ENCODE peak calls at places on chromosomes 4 and X, in ten cellular contexts. J is Karpas-422; X is right lobe of liver; C is lower lobe of right lung; V is tibial nerve; F is cardiac muscle cell; G is CD8-positive, alpha-beta memory T cell; T is ovary; Q is esophagus squamous epithelium; A is CD8-positive, alpha-beta T cell. E is an unnamed sample. For H3K4me1, the result is how much of the 10 kb centered on the place peaks cover.

GRCh38 chr4:88734403-88734949 is 36.8 kb upstream of the NAP1L5 start:
- DNase-seq in J (no peak), X (no peak), C (no peak), V (no peak), F (no peak), G (no peak), T (no peak), Q (no peak), A (no peak), E (peak)

GRCh38 chr4:19803406-19803805 is 448.3 kb upstream of the SLIT2 start:
- DNase-seq in J (no peak), X (no peak), C (no peak), V (no peak), F (no peak), G (no peak), T (no peak), Q (no peak), A (no peak), E (no peak)

GRCh38 chrX:46184749-46185148 is 360.5 kb downstream of the ZNF674 start:
- DNase-seq in J (no peak), X (no peak), C (no peak), V (no peak), F (no peak), G (no peak), T (no peak), Q (no peak), A (no peak), E (no peak)

GRCh38 chrX:73401591-73402266 is 45.1 kb upstream of the CDX4 start:
- DNase-seq in J (peak), X (no peak), C (no peak), V (no peak), F (peak), G (no peak), T (no peak), Q (no peak), A (no peak), E (peak)

GRCh38 chrX:151984328-151984727 is 9.9 kb upstream of the GABRE start:
- DNase-seq in J (no peak), X (no peak), C (no peak), V (no peak), F (no peak), G (no peak), T (no peak), Q (no peak), A (no peak), E (no peak)

GRCh38 chr4:118801895-118802575 is 33.9 kb downstream of the SEC24D start:
- DNase-seq in J (no peak), X (no peak), C (no peak), V (no peak), F (no peak), G (no peak), T (no peak), Q (no peak), A (no peak), E (no peak)

GRCh38 chr4:148574502-148574901 is 132.3 kb upstream of the NR3C2 start:
- DNase-seq in J (no peak), X (no peak), C (no peak), V (no peak), F (no peak), G (no peak), T (no peak), Q (no peak), A (no peak), E (no peak)

GRCh38 chrX:439236-439635 is 52.5 kb upstream of the PPP2R3B start:
- DNase-seq in J (no peak), X (no peak), C (peak), V (no peak), F (no peak), G (no peak), T (no peak), Q (no peak), A (no peak), E (no peak)

GRCh38 chr4:112058433-112058832 is 86.8 kb upstream of the FAM241A start:
- DNase-seq in J (no peak), X (no peak), C (no peak), V (no peak), F (no peak), G (no peak), T (no peak), Q (no peak), A (no peak), E (no peak)

GRCh38 chr4:65665951-65666523 is 4.3 kb downstream of the EPHA5 start:
- DNase-seq in J (no peak), X (no peak), C (no peak), V (no peak), F (no peak), G (no peak), T (no peak), Q (no peak), A (no peak), E (no peak)

GRCh38 chr4:164572877-164573279 is 181.1 kb upstream of the SMIM31 start:
- DNase-seq in J (no peak), X (no peak), C (no peak), V (no peak), F (no peak), G (no peak), T (no peak), Q (no peak), A (no peak), E (no peak)

GRCh38 chrX:22629105-22629725 is 356.5 kb downstream of the CBLL2 start:
- DNase-seq in J (no peak), X (no peak), C (no peak), V (no peak), F (no peak), G (no peak), T (no peak), Q (no peak), A (no peak), E (peak)

GRCh38 chrX:39409246-39409917 is 608.1 kb downstream of the MID1IP1 start:
- DNase-seq in J (no peak), X (no peak), C (no peak), V (no peak), F (no peak), G (no peak), T (no peak), Q (no peak), A (no peak), E (no peak)

GRCh38 chrX:68121371-68121770 is 311.9 kb downstream of the OPHN1 start:
- DNase-seq in J (no peak), X (no peak), C (no peak), V (no peak), F (no peak), G (no peak), T (no peak), Q (no peak), A (no peak), E (no peak)

GRCh38 chr4:52407545-52407944 is 251.6 kb downstream of the USP46 start:
- DNase-seq in J (peak), X (no peak), C (no peak), V (no peak), F (no peak), G (no peak), T (no peak), Q (no peak), A (no peak), E (no peak)

GRCh38 chr4:138898282-138898681 is 117.3 kb upstream of the NOCT start:
- DNase-seq in J (no peak), X (no peak), C (no peak), V (no peak), F (no peak), G (no peak), T (no peak), Q (no peak), A (no peak), E (no peak)

GRCh38 chrX:111875881-111876280 is at the start of gene TRPC5OS:
- DNase-seq in J (no peak), X (no peak), C (no peak), V (no peak), F (no peak), G (no peak), T (no peak), Q (no peak), A (no peak), E (no peak)

GRCh38 chrX:153871451-153871850 is 14.5 kb downstream of the L1CAM start:
- DNase-seq in J (no peak), X (no peak), C (no peak), V (no peak), F (no peak), G (no peak), T (no peak), Q (no peak), A (no peak), E (no peak)

GRCh38 chrX:118188977-118189376 is 72.4 kb upstream of the KLHL13 start:
- DNase-seq in J (no peak), X (no peak), C (no peak), V (no peak), F (peak), G (no peak), T (no peak), Q (no peak), A (no peak), E (peak)

GRCh38 chrX:150504399-150505186 is 63.8 kb upstream of the MTM1 start:
- DNase-seq in J (no peak), X (no peak), C (no peak), V (no peak), F (no peak), G (no peak), T (no peak), Q (no peak), A (no peak), E (no peak)

GRCh38 chr4:16722386-16722785 is 176.1 kb downstream of the LDB2 start:
- DNase-seq in J (no peak), X (no peak), C (no peak), V (no peak), F (no peak), G (no peak), T (no peak), Q (no peak), A (no peak), E (no peak)

GRCh38 chr4:22942920-22943559 is 250.3 kb downstream of the GBA3 start:
- DNase-seq in J (no peak), X (no peak), C (no peak), V (no peak), F (no peak), G (no peak), T (no peak), Q (no peak), A (no peak), E (no peak)

GRCh38 chrX:39750798-39751197 is 347.0 kb downstream of the BCOR start:
- DNase-seq in J (no peak), X (no peak), C (no peak), V (no peak), F (no peak), G (no peak), T (no peak), Q (no peak), A (no peak), E (no peak)

GRCh38 chrX:21885568-21885967 is 29.8 kb downstream of the YY2 start:
- DNase-seq in J (no peak), X (no peak), C (no peak), V (no peak), F (peak), G (no peak), T (no peak), Q (no peak), A (no peak), E (no peak)

GRCh38 chrX:100829730-100830129 is 9.5 kb downstream of the CSTF2 start:
- DNase-seq in J (no peak), X (no peak), C (no peak), V (no peak), F (no peak), G (no peak), T (no peak), Q (no peak), A (no peak), E (no peak)

GRCh38 chrX:22969416-22969815 is 30.3 kb upstream of the DDX53 start:
- DNase-seq in J (no peak), X (no peak), C (no peak), V (no peak), F (no peak), G (no peak), T (no peak), Q (no peak), A (no peak), E (no peak)

GRCh38 chrX:34859191-34859590 is 83.4 kb upstream of the FAM47B start:
- DNase-seq in J (no peak), X (no peak), C (no peak), V (no peak), F (peak), G (no peak), T (no peak), Q (no peak), A (no peak), E (no peak)

GRCh38 chr4:172809319-172809718 is 359.3 kb upstream of the GALNT7 start:
- DNase-seq in J (no peak), X (no peak), C (no peak), V (no peak), F (peak), G (no peak), T (no peak), Q (no peak), A (no peak), E (no peak)

GRCh38 chrX:135982860-135983259 is 2.4 kb upstream of the SLC9A6 start:
- DNase-seq in J (no peak), X (no peak), C (no peak), V (no peak), F (no peak), G (no peak), T (no peak), Q (no peak), A (no peak), E (no peak)

GRCh38 chr4:27397886-27398285 is 537.2 kb downstream of the STIM2 start:
- DNase-seq in J (no peak), X (no peak), C (no peak), V (no peak), F (no peak), G (no peak), T (no peak), Q (no peak), A (no peak), E (no peak)

GRCh38 chrX:132710756-132711155 is 221.9 kb upstream of the MBNL3 start:
- DNase-seq in J (no peak), X (no peak), C (no peak), V (no peak), F (no peak), G (no peak), T (no peak), Q (no peak), A (no peak), E (no peak)

GRCh38 chrX:39866229-39866628 is 231.5 kb downstream of the BCOR start:
- DNase-seq in J (no peak), X (no peak), C (no peak), V (no peak), F (no peak), G (no peak), T (no peak), Q (no peak), A (no peak), E (no peak)

GRCh38 chrX:65750674-65751469 is 83.4 kb downstream of the MSN start:
- DNase-seq in J (no peak), X (no peak), C (no peak), V (no peak), F (no peak), G (peak), T (no peak), Q (no peak), A (peak), E (no peak)

GRCh38 chrX:106247162-106247561 is 79.1 kb downstream of the PWWP3B start:
- DNase-seq in J (no peak), X (no peak), C (no peak), V (no peak), F (no peak), G (no peak), T (no peak), Q (no peak), A (no peak), E (no peak)

GRCh38 chr4:76588268-76588667 is 153.2 kb downstream of the SHROOM3 start:
- DNase-seq in J (no peak), X (no peak), C (no peak), V (no peak), F (no peak), G (no peak), T (no peak), Q (no peak), A (no peak), E (no peak)

GRCh38 chrX:125503769-125504168 is 184.1 kb downstream of the TEX13C start:
- DNase-seq in J (peak), X (no peak), C (no peak), V (no peak), F (no peak), G (no peak), T (no peak), Q (no peak), A (no peak), E (no peak)

GRCh38 chrX:71603618-71604017 is 14.7 kb downstream of the CXCR3 start:
- DNase-seq in J (no peak), X (no peak), C (no peak), V (no peak), F (no peak), G (no peak), T (no peak), Q (no peak), A (no peak), E (no peak)

DNA sequence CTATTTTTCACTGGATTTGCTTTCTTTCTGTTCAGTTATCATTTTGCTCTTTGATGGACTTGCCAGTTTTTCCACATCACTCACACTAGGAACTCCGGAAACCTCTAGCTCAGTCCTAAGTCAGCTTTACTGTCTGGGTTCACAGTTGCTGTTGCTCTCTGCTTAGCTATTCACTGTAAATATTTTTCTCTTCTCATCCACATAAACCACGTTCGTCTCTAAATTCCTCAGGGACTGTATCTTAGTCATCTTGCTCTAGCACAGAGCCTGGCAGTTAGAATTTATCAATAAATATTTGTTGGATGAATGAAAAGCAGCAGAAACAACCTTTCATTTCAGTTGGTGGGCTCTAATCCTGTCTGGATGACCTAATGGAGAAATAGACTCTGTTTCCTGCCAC is 119.4 kb upstream of the DMD start:
- DNase-seq in J (no peak), X (no peak), C (no peak), V (no peak), F (no peak), G (no peak), T (no peak), Q (no peak), A (no peak), E (no peak)
- H3K4me1 ChIP-seq in J (under half), X (under half), C (under half), V (under half), F (under half), G (under half), T (under half), Q (under half), A (under half), E (under half)

GRCh38 chr4:1249148-1249730 is 309 bp upstream of the CTBP1 start:
- DNase-seq in J (peak), X (peak), C (peak), V (peak), F (peak), G (peak), T (peak), Q (no peak), A (peak), E (peak)
- H3K4me1 ChIP-seq in J (under half), X (under half), C (half or more), V (half or more), F (under half), G (half or more), T (under half), Q (under half), A (half or more), E (under half)

GRCh38 chrX:12997898-12998687 is 23.2 kb downstream of the TMSB4X start:
- DNase-seq in J (no peak), X (no peak), C (no peak), V (no peak), F (no peak), G (no peak), T (no peak), Q (no peak), A (no peak), E (no peak)

GRCh38 chrX:13001097-13001496 is 26.2 kb downstream of the TMSB4X start:
- DNase-seq in J (no peak), X (no peak), C (no peak), V (no peak), F (no peak), G (no peak), T (no peak), Q (no peak), A (no peak), E (no peak)

GRCh38 chrX:12996934-12997435 is 22.1 kb downstream of the TMSB4X start:
- DNase-seq in J (no peak), X (no peak), C (no peak), V (no peak), F (no peak), G (no peak), T (no peak), Q (no peak), A (no peak), E (no peak)

GRCh38 chrX:13000311-13000811 is 25.5 kb downstream of the TMSB4X start:
- DNase-seq in J (peak), X (no peak), C (peak), V (no peak), F (no peak), G (peak), T (no peak), Q (no peak), A (peak), E (no peak)

GRCh38 chrX:12999422-12999821 is 24.5 kb downstream of the TMSB4X start:
- DNase-seq in J (peak), X (no peak), C (no peak), V (no peak), F (no peak), G (peak), T (no peak), Q (no peak), A (peak), E (no peak)
- H3K4me1 ChIP-seq in J (half or more), X (under half), C (under half), V (under half), F (under half), G (half or more), T (under half), Q (under half), A (half or more), E (under half)

GRCh38 chr4:1723131-1723801 is 1.9 kb downstream of the TACC3 start:
- DNase-seq in J (no peak), X (peak), C (peak), V (no peak), F (no peak), G (peak), T (no peak), Q (no peak), A (peak), E (no peak)

GRCh38 chr4:1721666-1722550 is 587 bp downstream of the TACC3 start:
- DNase-seq in J (peak), X (no peak), C (peak), V (no peak), F (no peak), G (no peak), T (no peak), Q (no peak), A (no peak), E (no peak)

GRCh38 chr4:1720163-1720983 is 750 bp downstream of the TMEM129 start:
- DNase-seq in J (peak), X (peak), C (peak), V (no peak), F (peak), G (peak), T (peak), Q (no peak), A (peak), E (peak)

GRCh38 chr4:1722551-1723071 is 1.3 kb downstream of the TACC3 start:
- DNase-seq in J (no peak), X (peak), C (peak), V (no peak), F (no peak), G (no peak), T (no peak), Q (no peak), A (no peak), E (no peak)

DNA sequence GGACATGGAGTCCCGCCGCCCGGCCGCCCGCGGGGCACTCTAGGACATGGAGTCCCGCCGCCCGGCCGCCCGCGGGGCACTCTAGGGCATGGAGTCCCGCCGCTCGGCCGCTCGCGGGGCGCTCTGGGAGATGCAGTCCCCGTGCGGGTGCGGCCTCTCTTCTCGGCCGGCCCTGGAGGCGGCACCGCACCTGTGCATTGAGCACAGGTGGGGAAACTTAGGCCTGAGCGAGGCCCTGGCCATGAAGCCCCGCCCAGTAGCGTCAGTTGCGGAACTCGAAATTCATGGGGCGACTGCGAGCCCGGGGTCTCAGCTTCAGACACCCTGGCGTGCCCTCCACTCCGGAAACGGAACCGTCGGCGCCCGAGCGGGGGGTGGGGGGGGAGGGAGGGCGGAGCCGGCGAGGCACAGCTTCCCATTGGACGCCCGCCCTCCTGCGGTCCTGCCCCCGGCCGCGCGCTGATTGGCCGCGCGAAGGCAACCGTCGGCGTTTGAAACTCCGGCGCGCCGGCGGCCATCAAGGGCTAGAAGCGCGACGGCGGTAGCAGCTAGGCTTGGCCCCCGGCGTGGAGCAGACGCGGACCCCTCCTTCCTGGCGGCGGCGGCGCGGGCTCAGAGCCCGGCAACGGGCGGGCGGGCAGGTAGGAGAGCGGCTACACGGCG is at the start of the genes TACC3 and TMEM129:
- DNase-seq in J (peak), X (peak), C (peak), V (peak), F (peak), G (peak), T (peak), Q (peak), A (peak), E (peak)
- H3K4me1 ChIP-seq in J (under half), X (under half), C (under half), V (under half), F (under half), G (half or more), T (under half), Q (under half), A (half or more), E (under half)

E was measured in BE2C.